ENCODE peak calls at places on chromosomes 1 and 21, in eight cellular contexts. Y is right lobe of liver; J is colonic mucosa; F is spleen; O is brain microvascular endothelial cell; W is uterus; U is CD4-positive, alpha-beta memory T cell; E is heart left ventricle. K is an unnamed sample.

GRCh38 chr1:78254517-78254916 is 208.8 kb downstream of the GIPC2 start:
- DNase-seq in O (no peak), U (no peak), J (no peak), W (no peak), E (no peak), F (no peak), Y (no peak), K (no peak)

GRCh38 chr1:170498896-170499295 is 33.1 kb upstream of the GORAB start:
- DNase-seq in W (no peak), J (no peak), U (no peak), F (no peak), O (no peak), E (no peak), Y (no peak), K (no peak)

GRCh38 chr1:150516050-150516591 is 569 bp downstream of the FALEC start:
- DNase-seq in O (no peak), J (no peak), U (no peak), W (peak), E (no peak), F (peak), Y (no peak), K (peak)

GRCh38 chr1:231596337-231596791 is 30.2 kb upstream of the DISC1 start:
- DNase-seq in O (no peak), F (no peak), W (no peak), J (no peak), Y (no peak), E (no peak), U (no peak), K (no peak)

GRCh38 chr1:150109567-150109966 is 40.1 kb upstream of the PLEKHO1 start:
- DNase-seq in O (no peak), J (no peak), W (no peak), U (peak), E (no peak), Y (no peak), F (no peak), K (no peak)

GRCh38 chr1:196464545-196464944 is 143.7 kb downstream of the KCNT2 start:
- DNase-seq in O (peak), F (no peak), Y (no peak), U (no peak), J (no peak), E (no peak), W (no peak), K (no peak)

GRCh38 chr1:187924252-187924651 is 1095.5 kb downstream of the PLA2G4A start:
- DNase-seq in J (no peak), O (no peak), U (no peak), Y (no peak), E (no peak), F (no peak), W (no peak), K (no peak)

GRCh38 chr1:223500560-223501425 is 107.6 kb downstream of the CCDC185 start:
- DNase-seq in W (peak), J (no peak), F (no peak), Y (no peak), E (no peak), U (no peak), O (peak), K (no peak)

GRCh38 chr1:59696421-59697115 is 118.2 kb upstream of the HOOK1 start:
- DNase-seq in O (no peak), Y (no peak), F (no peak), W (no peak), U (no peak), J (no peak), E (no peak), K (no peak)

GRCh38 chr1:110155878-110156522 is 5.7 kb downstream of the SLC6A17 start:
- DNase-seq in J (peak), Y (peak), O (peak), E (peak), W (peak), U (peak), F (no peak), K (peak)

GRCh38 chr1:25820247-25821111 is 725 bp downstream of the MTFR1L start:
- DNase-seq in J (peak), W (no peak), O (peak), E (peak), Y (peak), F (peak), U (peak), K (peak)

GRCh38 chr1:117237701-117238413 is 27.1 kb upstream of the VTCN1 start:
- DNase-seq in U (no peak), O (no peak), Y (no peak), E (no peak), F (no peak), J (no peak), W (peak), K (no peak)

GRCh38 chr1:203463469-203464062 is 12.0 kb upstream of the PRELP start:
- DNase-seq in O (no peak), E (no peak), U (no peak), F (no peak), Y (no peak), J (no peak), W (no peak), K (no peak)

GRCh38 chr21:46065993-46066842 is 31.7 kb upstream of the COL6A2 start:
- DNase-seq in Y (no peak), J (no peak), E (no peak), F (no peak), W (peak), O (no peak), U (no peak), K (no peak)

GRCh38 chr1:9593492-9594465 is 5.1 kb downstream of the TMEM201 start:
- DNase-seq in J (peak), F (peak), U (no peak), Y (peak), O (peak), W (no peak), E (peak), K (no peak)
- H3K4me3 ChIP-seq in J (no peak), F (peak), U (no peak), Y (no peak), O (no peak), W (no peak), E (no peak), K (no peak)

GRCh38 chr1:89907669-89908293 is 86.9 kb downstream of the LRRC8D start:
- DNase-seq in F (no peak), J (no peak), U (no peak), E (no peak), Y (no peak), W (no peak), O (peak), K (no peak)

GRCh38 chr1:89910268-89910667 is 84.6 kb upstream of the ZNF326 start:
- DNase-seq in J (no peak), F (no peak), U (no peak), W (no peak), Y (no peak), E (no peak), O (no peak), K (no peak)

GRCh38 chr1:89908294-89908992 is 86.5 kb upstream of the ZNF326 start:
- DNase-seq in J (no peak), W (no peak), F (no peak), E (peak), U (no peak), Y (no peak), O (no peak), K (no peak)

GRCh38 chr1:89910780-89911179 is 84.1 kb upstream of the ZNF326 start:
- DNase-seq in O (peak), Y (no peak), J (no peak), F (no peak), U (no peak), E (no peak), W (no peak), K (no peak)

DNA sequence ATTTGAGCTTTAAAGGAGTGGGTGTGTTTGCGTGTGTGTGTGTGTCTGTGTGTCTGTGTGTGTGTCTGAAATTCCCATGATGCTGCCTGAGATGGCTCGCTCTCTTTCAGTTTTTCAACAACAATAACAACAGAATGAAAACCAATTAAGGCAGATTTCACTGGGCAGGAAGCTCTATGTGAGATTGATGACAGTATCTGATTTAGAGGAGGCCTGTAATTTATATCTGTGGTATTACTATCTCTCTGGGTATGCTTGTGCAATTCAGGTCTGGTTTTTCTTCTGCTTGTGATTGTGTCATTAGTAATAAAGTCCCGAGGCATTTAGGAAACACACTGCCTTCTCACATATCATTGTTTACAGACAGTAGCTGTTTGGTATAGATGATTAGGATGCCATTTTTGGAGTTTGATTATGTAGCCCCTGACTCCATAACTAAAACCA is 85.9 kb upstream of the ZNF326 start:
- DNase-seq in Y (no peak), F (no peak), U (no peak), W (no peak), O (peak), J (no peak), E (peak), K (no peak)
- H3K4me3 ChIP-seq in Y (no peak), F (no peak), U (no peak), W (no peak), O (no peak), J (no peak), E (no peak), K (no peak)

DNA sequence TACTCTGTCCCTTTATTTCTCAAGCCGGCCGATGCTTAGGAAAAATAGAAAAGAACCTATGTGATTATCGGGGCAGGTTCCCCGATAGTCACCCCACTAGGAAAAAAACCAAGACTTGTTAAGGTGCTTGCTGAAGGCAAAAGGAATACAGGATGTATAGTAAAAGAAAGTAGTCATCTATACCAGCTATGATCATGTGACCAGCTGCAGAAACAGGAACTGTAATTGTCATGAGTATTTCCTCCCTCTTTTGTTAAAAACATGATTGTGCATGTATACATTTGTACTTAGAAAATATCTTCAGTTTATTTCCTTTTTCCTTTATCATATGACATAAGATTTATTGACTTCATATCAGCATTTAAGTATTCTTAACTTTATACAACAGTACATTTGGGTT is 30.5 kb downstream of the PIGK start:
- DNase-seq in Y (no peak), O (no peak), E (no peak), F (no peak), W (no peak), U (no peak), J (no peak), K (no peak)
- H3K4me3 ChIP-seq in Y (no peak), O (no peak), E (no peak), F (no peak), W (no peak), U (no peak), J (no peak), K (no peak)

GRCh38 chr1:13582713-13583443 is 754 bp upstream of the PDPN start:
- DNase-seq in J (no peak), O (no peak), W (no peak), F (no peak), E (no peak), U (no peak), Y (no peak), K (no peak)
- H3K4me3 ChIP-seq in J (no peak), O (no peak), W (no peak), F (no peak), E (no peak), U (no peak), Y (no peak), K (no peak)

GRCh38 chr1:226793620-226794276 is 54.7 kb upstream of the ITPKB start:
- DNase-seq in O (no peak), F (no peak), Y (no peak), J (no peak), E (no peak), W (no peak), U (no peak), K (no peak)

GRCh38 chr1:226799634-226800281 is 60.7 kb upstream of the ITPKB start:
- DNase-seq in O (no peak), Y (no peak), U (peak), J (no peak), F (no peak), W (peak), E (no peak), K (no peak)

GRCh38 chr1:226797151-226797550 is 58.1 kb upstream of the ITPKB start:
- DNase-seq in O (no peak), U (no peak), E (no peak), J (no peak), F (no peak), Y (no peak), W (no peak), K (no peak)

GRCh38 chr1:226800763-226801380 is 61.8 kb upstream of the ITPKB start:
- DNase-seq in E (no peak), W (no peak), O (no peak), J (no peak), U (no peak), F (no peak), Y (no peak), K (no peak)

GRCh38 chr1:226798427-226799411 is 59.6 kb upstream of the ITPKB start:
- DNase-seq in J (no peak), W (no peak), U (peak), F (peak), Y (no peak), O (no peak), E (peak), K (no peak)
- H3K4me3 ChIP-seq in J (no peak), W (no peak), U (peak), F (peak), Y (no peak), O (no peak), E (no peak), K (no peak)

DNA sequence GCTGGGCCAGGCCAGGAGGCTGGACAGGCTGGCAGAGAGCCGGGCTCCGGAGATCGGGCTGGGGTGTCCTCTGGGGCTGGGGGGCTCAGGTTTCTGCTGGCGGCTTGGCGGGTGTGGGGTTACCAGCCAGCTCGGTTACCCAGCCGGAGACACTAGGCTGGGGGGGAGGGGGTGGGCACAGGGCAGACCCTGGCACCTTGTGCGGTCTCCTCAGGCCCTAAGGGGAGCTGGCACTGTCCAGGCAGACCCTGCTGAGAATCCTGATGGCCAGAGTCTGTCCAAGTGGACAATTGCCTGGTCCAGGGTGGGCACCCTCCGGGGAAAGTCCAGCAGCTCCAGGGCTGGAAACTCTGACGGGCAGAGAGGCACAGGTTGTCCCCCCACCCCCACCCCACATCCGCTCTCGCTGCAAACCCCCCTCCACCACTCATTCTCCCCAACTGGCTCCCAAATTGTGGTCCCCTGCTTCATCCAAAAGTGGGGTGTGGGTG is 6.7 kb downstream of the ZBTB7B start:
- DNase-seq in U (peak), W (no peak), F (no peak), E (no peak), O (no peak), J (no peak), Y (no peak), K (no peak)
- H3K4me3 ChIP-seq in U (peak), W (no peak), F (peak), E (no peak), O (no peak), J (peak), Y (no peak), K (no peak)

GRCh38 chr1:1920057-1920607 is 1.1 kb upstream of the TMEM52 start:
- DNase-seq in Y (peak), W (no peak), E (peak), F (no peak), U (no peak), O (no peak), J (no peak), K (no peak)
- H3K4me3 ChIP-seq in Y (no peak), W (no peak), E (no peak), F (peak), U (peak), O (no peak), J (no peak), K (peak)

GRCh38 chr1:118249641-118250040 is 64.6 kb upstream of the SPAG17 start:
- DNase-seq in U (no peak), W (no peak), F (no peak), J (no peak), O (no peak), Y (no peak), E (no peak), K (no peak)

GRCh38 chr1:118250232-118250631 is 65.2 kb upstream of the SPAG17 start:
- DNase-seq in F (no peak), O (no peak), W (no peak), Y (no peak), U (no peak), E (no peak), J (no peak), K (no peak)

GRCh38 chr1:118254483-118254882 is 69.5 kb upstream of the SPAG17 start:
- DNase-seq in E (no peak), F (no peak), O (no peak), Y (no peak), J (no peak), W (no peak), U (no peak), K (no peak)

GRCh38 chr1:118254001-118254400 is 69.0 kb upstream of the SPAG17 start:
- DNase-seq in O (no peak), E (no peak), U (no peak), F (no peak), Y (no peak), J (no peak), W (no peak), K (no peak)

DNA sequence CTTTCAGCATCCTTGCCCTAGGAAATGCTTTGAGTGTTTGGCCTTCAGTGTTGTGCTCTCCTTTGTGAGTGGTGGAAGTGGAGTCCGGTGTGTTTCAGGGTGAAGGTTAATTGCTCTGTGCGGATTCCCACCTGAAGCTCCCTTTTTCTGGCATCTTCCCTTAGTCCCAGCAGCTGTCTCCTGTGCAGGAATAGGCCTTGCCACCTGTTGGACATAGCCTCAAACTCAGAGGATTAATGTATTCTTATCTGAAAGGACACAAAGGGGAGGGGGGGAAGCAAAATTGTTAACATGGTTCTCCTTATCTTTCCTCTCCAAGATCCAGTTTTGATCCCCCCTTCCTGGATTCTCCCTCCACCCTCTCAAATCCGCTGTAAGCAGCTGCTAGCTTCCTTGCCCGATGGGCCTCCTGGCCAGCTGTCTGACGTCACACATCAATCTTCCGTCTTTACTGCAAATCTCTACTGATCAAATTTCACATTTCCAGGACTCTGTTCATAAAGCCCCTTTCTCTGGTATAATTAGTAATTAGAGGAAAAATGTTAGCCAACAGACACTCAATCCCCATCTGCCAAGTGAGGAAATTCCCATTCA is 68.4 kb upstream of the SPAG17 start:
- DNase-seq in E (no peak), U (no peak), J (no peak), O (no peak), Y (no peak), W (no peak), F (no peak), K (no peak)
- H3K4me3 ChIP-seq in E (no peak), U (no peak), J (no peak), O (no peak), Y (no peak), W (no peak), F (no peak), K (no peak)

K was measured in MM.1S.